ENCODE peak calls at places on chromosomes 16 and 17, in five cellular contexts. One of them, this sample, is unnamed.

GRCh38 chr17:4232168-4232813 is 31.5 kb downstream of the ANKFY1 start:
- DNase-seq in progenitor cell of endocrine pancreas: no peak
- DNase-seq in GM06990: no peak
- DNase-seq in WTC11: no peak
- DNase-seq in HFF-Myc: no peak
- DNase-seq in this sample: no peak

GRCh38 chr16:528111-529011 is 849 bp downstream of the CAPN15 start:
- DNase-seq in progenitor cell of endocrine pancreas: no peak
- DNase-seq in GM06990: peak
- DNase-seq in WTC11: peak
- DNase-seq in HFF-Myc: no peak
- DNase-seq in this sample: peak

GRCh38 chr17:83179378-83179777 is 100.0 kb downstream of the METRNL start:
- DNase-seq in progenitor cell of endocrine pancreas: no peak
- DNase-seq in GM06990: no peak
- DNase-seq in WTC11: peak
- DNase-seq in HFF-Myc: no peak
- DNase-seq in this sample: no peak

GRCh38 chr16:67936124-67936875 is at the start of gene PSMB10:
- DNase-seq in progenitor cell of endocrine pancreas: no peak
- DNase-seq in GM06990: peak
- DNase-seq in WTC11: peak
- DNase-seq in HFF-Myc: no peak
- DNase-seq in this sample: peak

GRCh38 chr17:69581061-69581955 is 166.8 kb downstream of the MAP2K6 start:
- DNase-seq in progenitor cell of endocrine pancreas: no peak
- DNase-seq in GM06990: peak
- DNase-seq in WTC11: no peak
- DNase-seq in HFF-Myc: no peak
- DNase-seq in this sample: peak

GRCh38 chr16:67801889-67802288 is 4.5 kb downstream of the RANBP10 start:
- DNase-seq in progenitor cell of endocrine pancreas: no peak
- DNase-seq in GM06990: peak
- DNase-seq in WTC11: no peak
- DNase-seq in HFF-Myc: no peak
- DNase-seq in this sample: peak

GRCh38 chr17:56867948-56868376 is 34.0 kb downstream of the DGKE start:
- DNase-seq in progenitor cell of endocrine pancreas: no peak
- DNase-seq in GM06990: no peak
- DNase-seq in WTC11: no peak
- DNase-seq in HFF-Myc: peak
- DNase-seq in this sample: no peak

GRCh38 chr16:66588981-66589713 is 9.9 kb downstream of the CMTM2 start:
- DNase-seq in progenitor cell of endocrine pancreas: no peak
- DNase-seq in GM06990: peak
- DNase-seq in WTC11: peak
- DNase-seq in HFF-Myc: no peak
- DNase-seq in this sample: no peak

GRCh38 chr17:40474419-40475002 is 26.9 kb downstream of the TNS4 start:
- DNase-seq in progenitor cell of endocrine pancreas: no peak
- DNase-seq in GM06990: no peak
- DNase-seq in WTC11: no peak
- DNase-seq in HFF-Myc: no peak
- DNase-seq in this sample: no peak

GRCh38 chr16:50441758-50442157 is 73.0 kb upstream of the BRD7 start:
- DNase-seq in progenitor cell of endocrine pancreas: no peak
- DNase-seq in GM06990: no peak
- DNase-seq in WTC11: no peak
- DNase-seq in HFF-Myc: no peak
- DNase-seq in this sample: no peak

DNA sequence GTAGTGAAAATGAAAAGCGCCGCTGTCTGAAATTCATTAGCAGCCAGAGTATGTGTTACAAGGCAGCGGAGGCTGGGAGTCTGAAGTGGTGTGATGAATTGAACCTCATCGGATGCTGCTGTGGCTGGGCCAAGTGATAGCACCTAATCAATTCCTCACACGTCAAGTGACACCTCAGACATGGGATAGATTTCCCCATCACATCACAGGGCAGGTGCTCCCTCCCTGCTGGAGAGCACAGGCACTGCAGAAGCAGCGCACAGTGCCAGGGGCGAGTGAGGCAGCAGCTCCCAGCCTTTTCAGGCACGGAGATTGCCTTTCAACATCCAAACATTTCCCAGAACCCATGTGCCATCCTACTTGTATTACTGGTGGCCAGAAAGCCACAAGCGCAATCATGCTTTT is 32.2 kb downstream of the DRC3 start:
- DNase-seq in progenitor cell of endocrine pancreas: no peak
- DNase-seq in GM06990: no peak
- DNase-seq in WTC11: peak
- DNase-seq in HFF-Myc: no peak
- DNase-seq in this sample: no peak
- TF ChIP-seq CTCF in progenitor cell of endocrine pancreas: peak
- TF ChIP-seq CTCF in GM06990: no peak
- TF ChIP-seq CTCF in WTC11: peak
- TF ChIP-seq CTCF in HFF-Myc: peak
- TF ChIP-seq CTCF in this sample: no peak

GRCh38 chr17:73645050-73645871 is 1.0 kb upstream of the SDK2 start:
- DNase-seq in progenitor cell of endocrine pancreas: peak
- DNase-seq in GM06990: no peak
- DNase-seq in WTC11: peak
- DNase-seq in HFF-Myc: no peak
- DNase-seq in this sample: peak
- TF ChIP-seq CTCF in progenitor cell of endocrine pancreas: peak
- TF ChIP-seq CTCF in GM06990: no peak
- TF ChIP-seq CTCF in WTC11: no peak
- TF ChIP-seq CTCF in HFF-Myc: no peak
- TF ChIP-seq CTCF in this sample: no peak

DNA sequence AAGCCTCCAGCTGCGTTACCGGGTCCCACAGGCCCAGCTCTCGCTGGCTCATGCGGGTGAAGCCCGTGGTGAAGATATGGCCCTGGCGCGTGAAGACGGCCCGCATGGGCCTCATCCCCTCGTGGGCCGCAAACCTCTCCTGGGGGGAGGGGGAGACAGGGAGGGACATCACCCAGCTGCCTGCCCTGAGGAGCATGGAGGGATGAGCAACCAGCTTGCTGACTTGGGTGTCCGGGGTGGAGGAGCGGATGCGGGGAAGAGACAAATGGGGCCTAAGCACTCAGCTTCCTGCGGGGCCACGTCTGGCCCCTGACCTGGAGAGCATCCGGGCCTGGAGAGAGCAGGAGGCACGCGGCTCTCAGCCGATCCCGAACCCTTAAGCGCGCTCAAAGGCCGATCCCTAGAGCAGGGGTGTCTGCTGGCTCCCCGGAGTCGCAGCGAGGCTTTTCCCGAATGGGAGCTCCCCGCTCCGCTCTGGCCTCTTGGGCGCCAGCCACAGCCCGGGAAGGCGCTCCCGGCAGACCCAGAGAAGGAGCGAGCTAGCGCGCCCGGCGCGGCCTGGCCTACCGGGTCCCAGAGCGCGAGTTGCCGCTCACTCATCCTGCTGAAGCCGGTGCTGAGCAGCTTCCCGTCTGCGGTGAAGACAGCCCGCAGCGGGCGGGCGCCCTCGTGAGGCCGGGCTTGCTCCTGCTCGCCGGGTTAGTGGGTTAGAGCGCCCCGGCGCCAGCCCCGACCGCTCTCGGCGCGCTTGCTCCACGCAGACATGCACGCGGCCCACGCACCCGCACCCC is 5.0 kb downstream of the CORO6 start:
- DNase-seq in progenitor cell of endocrine pancreas: no peak
- DNase-seq in GM06990: peak
- DNase-seq in WTC11: peak
- DNase-seq in HFF-Myc: no peak
- DNase-seq in this sample: peak
- TF ChIP-seq CTCF in progenitor cell of endocrine pancreas: peak
- TF ChIP-seq CTCF in GM06990: peak
- TF ChIP-seq CTCF in WTC11: peak
- TF ChIP-seq CTCF in HFF-Myc: peak
- TF ChIP-seq CTCF in this sample: peak

GRCh38 chr16:26729917-26730541 is 336.7 kb upstream of the C16orf82 start:
- DNase-seq in progenitor cell of endocrine pancreas: no peak
- DNase-seq in GM06990: no peak
- DNase-seq in WTC11: no peak
- DNase-seq in HFF-Myc: no peak
- DNase-seq in this sample: no peak
- TF ChIP-seq CTCF in progenitor cell of endocrine pancreas: no peak
- TF ChIP-seq CTCF in GM06990: no peak
- TF ChIP-seq CTCF in WTC11: no peak
- TF ChIP-seq CTCF in HFF-Myc: no peak
- TF ChIP-seq CTCF in this sample: no peak

DNA sequence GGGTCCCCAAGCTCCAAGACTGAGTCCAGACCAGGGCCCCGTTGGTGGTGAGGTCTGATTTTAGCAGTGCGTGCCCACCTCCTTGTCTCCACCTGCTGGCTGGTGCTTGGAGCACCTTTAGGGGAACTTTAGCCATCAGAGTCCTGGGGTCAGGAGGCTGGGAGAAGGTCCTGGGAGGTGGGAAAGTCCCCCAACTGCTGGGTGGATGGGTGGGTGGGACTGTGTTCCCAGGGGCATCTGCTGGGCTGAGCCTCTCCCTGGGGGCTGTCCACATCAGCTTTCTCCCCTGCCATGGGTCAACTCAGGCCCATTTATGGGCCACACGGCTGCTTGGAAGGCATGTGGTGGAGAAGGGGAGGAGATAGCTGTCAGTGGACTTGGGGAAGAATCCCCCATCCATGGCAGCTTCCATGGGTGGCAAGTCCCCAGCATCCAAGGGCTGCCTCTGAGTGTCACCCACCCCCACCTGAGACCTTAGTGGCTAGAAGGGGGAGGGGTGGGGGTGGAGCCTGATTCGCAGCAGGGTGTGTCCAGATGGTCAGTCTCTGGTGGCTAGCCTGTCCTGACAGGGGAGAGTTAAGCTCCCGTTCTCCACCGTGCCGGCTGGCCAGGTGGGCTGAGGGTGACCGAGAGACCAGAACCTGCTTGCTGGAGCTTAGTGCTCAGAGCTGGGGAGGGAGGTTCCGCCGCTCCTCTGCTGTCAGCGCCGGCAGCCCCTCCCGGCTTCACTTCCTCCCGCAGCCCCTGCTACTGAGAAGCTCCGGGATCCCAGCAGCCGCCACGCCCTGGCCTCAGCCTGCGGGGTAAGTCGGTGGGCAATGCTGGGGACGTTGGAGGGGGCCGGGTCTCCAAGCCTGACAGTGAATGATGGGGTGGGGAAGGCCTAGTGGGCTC is at the start of gene TRPV2:
- DNase-seq in progenitor cell of endocrine pancreas: no peak
- DNase-seq in GM06990: peak
- DNase-seq in WTC11: peak
- DNase-seq in HFF-Myc: no peak
- DNase-seq in this sample: peak
- TF ChIP-seq CTCF in progenitor cell of endocrine pancreas: peak
- TF ChIP-seq CTCF in GM06990: peak
- TF ChIP-seq CTCF in WTC11: peak
- TF ChIP-seq CTCF in HFF-Myc: peak
- TF ChIP-seq CTCF in this sample: no peak

GRCh38 chr16:80341242-80341641 is 199.6 kb upstream of the DYNLRB2 start:
- DNase-seq in progenitor cell of endocrine pancreas: no peak
- DNase-seq in GM06990: no peak
- DNase-seq in WTC11: no peak
- DNase-seq in HFF-Myc: no peak
- DNase-seq in this sample: no peak
- TF ChIP-seq CTCF in progenitor cell of endocrine pancreas: peak
- TF ChIP-seq CTCF in GM06990: no peak
- TF ChIP-seq CTCF in WTC11: no peak
- TF ChIP-seq CTCF in HFF-Myc: no peak
- TF ChIP-seq CTCF in this sample: no peak

GRCh38 chr17:79658811-79659207 is 48.0 kb upstream of the RBFOX3 start:
- DNase-seq in progenitor cell of endocrine pancreas: peak
- DNase-seq in GM06990: no peak
- DNase-seq in WTC11: peak
- DNase-seq in HFF-Myc: peak
- DNase-seq in this sample: no peak
- TF ChIP-seq CTCF in progenitor cell of endocrine pancreas: peak
- TF ChIP-seq CTCF in GM06990: peak
- TF ChIP-seq CTCF in WTC11: peak
- TF ChIP-seq CTCF in HFF-Myc: peak
- TF ChIP-seq CTCF in this sample: no peak

GRCh38 chr16:87062569-87063442 is 254.4 kb downstream of the C16orf95 start:
- DNase-seq in progenitor cell of endocrine pancreas: peak
- DNase-seq in GM06990: peak
- DNase-seq in WTC11: peak
- DNase-seq in HFF-Myc: no peak
- DNase-seq in this sample: no peak
- TF ChIP-seq CTCF in progenitor cell of endocrine pancreas: peak
- TF ChIP-seq CTCF in GM06990: peak
- TF ChIP-seq CTCF in WTC11: peak
- TF ChIP-seq CTCF in HFF-Myc: peak
- TF ChIP-seq CTCF in this sample: no peak

DNA sequence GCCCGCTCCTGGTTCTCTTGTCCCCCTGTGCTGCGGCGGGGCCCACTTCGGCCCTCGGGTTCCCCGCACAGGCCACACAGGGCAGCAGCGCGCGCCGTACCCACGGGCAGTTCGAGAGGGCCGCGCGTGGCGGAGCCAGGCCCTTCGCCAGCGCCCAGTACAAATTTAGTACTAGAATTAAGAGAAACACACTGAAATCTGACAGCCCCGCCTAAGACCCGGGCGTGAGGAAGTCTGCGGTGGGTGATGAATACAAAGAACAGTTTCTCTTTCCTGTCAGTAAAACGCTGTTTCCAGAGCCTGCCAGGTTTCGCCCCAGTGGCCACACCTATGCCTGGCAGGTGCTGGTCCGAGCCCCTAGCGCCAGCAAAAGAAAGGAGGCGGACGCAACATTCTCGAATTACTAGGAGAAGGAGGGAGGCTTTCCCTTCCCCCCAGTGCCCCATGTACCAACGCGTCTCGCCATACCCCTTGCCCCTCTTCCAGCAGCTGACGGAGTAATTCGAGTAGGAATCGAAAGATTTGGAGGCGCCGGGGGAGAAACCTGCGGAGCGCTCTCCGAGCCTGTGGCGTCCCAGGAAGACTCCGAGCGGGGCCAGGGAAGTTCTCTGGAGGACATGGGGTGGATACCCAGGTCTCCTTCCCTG is 591 bp upstream of the SLFN5 start:
- DNase-seq in progenitor cell of endocrine pancreas: peak
- DNase-seq in GM06990: peak
- DNase-seq in WTC11: peak
- DNase-seq in HFF-Myc: no peak
- DNase-seq in this sample: peak
- TF ChIP-seq CTCF in progenitor cell of endocrine pancreas: peak
- TF ChIP-seq CTCF in GM06990: peak
- TF ChIP-seq CTCF in WTC11: no peak
- TF ChIP-seq CTCF in HFF-Myc: peak
- TF ChIP-seq CTCF in this sample: no peak